ENCODE peak calls at places on chromosomes 3 and 15, in four cellular contexts. Q is fibroblast of lung; O is CD4-positive, alpha-beta T cell; M is lower lobe of right lung. G is an unnamed sample.

GRCh38 chr15:27669641-27670040 is 429.5 kb downstream of the OCA2 start:
- DNase-seq in Q (no peak), O (no peak), M (no peak), G (no peak)

GRCh38 chr3:108410531-108410984 is 99.8 kb downstream of the MYH15 start:
- DNase-seq in Q (no peak), O (no peak), M (peak; percentile 86), G (no peak)

GRCh38 chr3:66469220-66469640 is 31.6 kb downstream of the LRIG1 start:
- DNase-seq in Q (peak; percentile 63), O (no peak), M (no peak), G (no peak)

GRCh38 chr3:148162132-148162531 is 535.6 kb upstream of the AGTR1 start:
- DNase-seq in Q (no peak), O (no peak), M (no peak), G (peak; percentile 27)

GRCh38 chr3:22157848-22158247 is 406.8 kb upstream of the ZNF385D start:
- DNase-seq in Q (no peak), O (no peak), M (no peak), G (no peak)

GRCh38 chr3:196080517-196080841 is 1.4 kb downstream of the TFRC start:
- DNase-seq in Q (no peak), O (no peak), M (no peak), G (peak; percentile 12)

GRCh38 chr3:51799879-51800757 is 21.1 kb upstream of the IQCF6 start:
- DNase-seq in Q (peak; percentile 72), O (peak; percentile 9), M (no peak), G (peak; percentile 88)

GRCh38 chr15:23869391-23869790 is 182.3 kb upstream of the NDN start:
- DNase-seq in Q (peak; percentile 12), O (no peak), M (peak; percentile 58), G (peak; percentile 90)

GRCh38 chr15:40430271-40430805 is 10.4 kb upstream of the BAHD1 start:
- DNase-seq in Q (peak; percentile 32), O (no peak), M (no peak), G (peak; percentile 55)

GRCh38 chr3:153641321-153641720 is 479.3 kb downstream of the RAP2B start:
- DNase-seq in Q (no peak), O (no peak), M (no peak), G (no peak)

GRCh38 chr15:81043568-81044301 is 43.0 kb downstream of the TLNRD1 start:
- DNase-seq in Q (no peak), O (no peak), M (no peak), G (no peak)

GRCh38 chr3:40523781-40524180 is 979 bp upstream of the ZNF621 start:
- DNase-seq in Q (no peak), O (no peak), M (no peak), G (no peak)

GRCh38 chr15:97200161-97200560 is 760.3 kb upstream of the ARRDC4 start:
- DNase-seq in Q (no peak), O (no peak), M (no peak), G (no peak)

GRCh38 chr3:145911016-145911415 is 250.0 kb downstream of the PLOD2 start:
- DNase-seq in Q (no peak), O (no peak), M (no peak), G (no peak)

GRCh38 chr3:54988302-54989022 is 60.6 kb upstream of the LRTM1 start:
- DNase-seq in Q (peak; percentile 85), O (no peak), M (no peak), G (no peak)

GRCh38 chr15:64642875-64643274 is 132.5 kb downstream of the RBPMS2 start:
- DNase-seq in Q (no peak), O (no peak), M (no peak), G (no peak)

GRCh38 chr3:123636431-123636841 is 51.6 kb upstream of the HACD2 start:
- DNase-seq in Q (no peak), O (no peak), M (no peak), G (peak; percentile 79)

GRCh38 chr3:17290894-17291293 is 406.1 kb downstream of the PLCL2 start:
- DNase-seq in Q (no peak), O (no peak), M (no peak), G (no peak)

GRCh38 chr3:105579439-105579838 is 212.7 kb downstream of the ALCAM start:
- DNase-seq in Q (peak; percentile 59), O (no peak), M (no peak), G (no peak)

GRCh38 chr15:52217186-52217585 is 26.0 kb upstream of the GNB5 start:
- DNase-seq in Q (no peak), O (no peak), M (no peak), G (peak; percentile 48)

GRCh38 chr3:135556184-135556583 is 409.3 kb upstream of the PPP2R3A start:
- DNase-seq in Q (no peak), O (no peak), M (no peak), G (no peak)

GRCh38 chr3:9810846-9811245 is 784 bp downstream of the TTLL3 start:
- DNase-seq in Q (no peak), O (no peak), M (no peak), G (no peak)

GRCh38 chr3:183896184-183896583 is 11.5 kb upstream of the PARL start:
- DNase-seq in Q (no peak), O (no peak), M (no peak), G (no peak)

GRCh38 chr3:13262493-13263211 is 157.5 kb downstream of the NUP210 start:
- DNase-seq in Q (no peak), O (no peak), M (no peak), G (no peak)

GRCh38 chr3:13260259-13261103 is 159.6 kb downstream of the NUP210 start:
- DNase-seq in Q (no peak), O (no peak), M (no peak), G (no peak)

GRCh38 chr3:13263770-13264467 is 156.2 kb downstream of the NUP210 start:
- DNase-seq in Q (no peak), O (no peak), M (no peak), G (no peak)

GRCh38 chr3:13261104-13261800 is 158.9 kb downstream of the NUP210 start:
- DNase-seq in Q (no peak), O (no peak), M (no peak), G (no peak)

GRCh38 chr3:13261908-13262307 is 158.2 kb downstream of the NUP210 start:
- DNase-seq in Q (no peak), O (no peak), M (no peak), G (no peak)
- H3K27me3 ChIP-seq in Q (no peaks in the 10 kb centered on the region), O (peaks cover 3% of the 10 kb centered on the region), M (peaks cover 3% of the 10 kb centered on the region), G (no peaks in the 10 kb centered on the region)

GRCh38 chr3:141407043-141407442 is 38.7 kb downstream of the ZBTB38 start:
- DNase-seq in Q (peak; percentile 93), O (no peak), M (no peak), G (no peak)

GRCh38 chr3:141406265-141406664 is 38.0 kb downstream of the ZBTB38 start:
- DNase-seq in Q (no peak), O (no peak), M (no peak), G (no peak)

GRCh38 chr3:141408596-141408995 is 40.3 kb downstream of the ZBTB38 start:
- DNase-seq in Q (no peak), O (no peak), M (no peak), G (no peak)

GRCh38 chr3:141405581-141405980 is 37.3 kb downstream of the ZBTB38 start:
- DNase-seq in Q (peak; percentile 88), O (no peak), M (no peak), G (no peak)

GRCh38 chr3:141407817-141408216 is 39.5 kb downstream of the ZBTB38 start:
- DNase-seq in Q (no peak), O (no peak), M (no peak), G (no peak)
- H3K27ac ChIP-seq in Q (peak overlapping the region; percentile 87), O (no peak overlapping the region), M (no peak overlapping the region), G (no peak overlapping the region)

GRCh38 chr15:71654714-71655174 is 155.6 kb upstream of the NR2E3 start:
- DNase-seq in Q (no peak), O (no peak), M (no peak), G (no peak)
- H3K27me3 ChIP-seq in Q (no peaks in the 10 kb centered on the region), O (no peaks in the 10 kb centered on the region), M (no peaks in the 10 kb centered on the region), G (no peaks in the 10 kb centered on the region)

DNA sequence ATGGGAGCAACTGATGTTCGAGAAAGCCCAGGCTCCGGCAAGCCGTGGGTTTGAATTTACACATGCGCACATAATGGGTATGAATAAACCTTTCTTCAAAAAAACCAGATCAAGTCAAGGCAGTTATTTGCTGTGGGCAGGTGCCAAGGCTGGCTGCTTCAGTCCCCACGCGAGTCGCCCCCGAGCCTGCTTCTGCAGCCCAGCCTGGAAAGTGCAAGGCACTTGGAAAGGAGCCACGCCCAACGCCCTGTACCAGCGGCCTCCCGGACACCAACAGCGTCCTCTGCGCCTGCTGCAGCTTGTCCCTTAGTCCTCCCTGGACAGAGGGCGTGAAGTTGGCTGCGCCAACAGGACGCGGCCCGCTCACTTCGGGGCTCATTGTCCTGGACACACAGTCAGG is 68.9 kb downstream of the KLF15 start:
- DNase-seq in Q (no peak), O (no peak), M (no peak), G (no peak)
- H3K27ac ChIP-seq in Q (no peak overlapping the region), O (no peak overlapping the region), M (no peak overlapping the region), G (no peak overlapping the region)

DNA sequence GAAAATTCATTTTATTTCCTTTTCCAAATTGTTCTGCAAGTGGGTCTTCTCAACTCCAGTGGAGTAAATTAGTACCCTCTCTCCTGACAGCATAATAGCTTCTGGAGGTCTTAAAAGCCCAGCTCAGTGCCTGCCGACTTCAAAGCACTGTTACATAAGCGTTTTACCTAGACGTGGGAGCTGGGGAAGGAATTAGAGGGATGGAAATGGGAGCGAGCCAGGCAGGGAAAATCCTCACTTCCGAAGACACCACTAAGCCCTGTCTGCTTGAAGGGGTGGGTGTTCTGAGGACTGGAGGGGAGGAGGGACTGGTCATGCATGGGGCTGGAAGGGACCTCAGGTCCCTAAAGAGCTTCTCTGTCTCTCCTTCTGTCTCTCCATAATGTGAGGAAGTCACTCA is 77.2 kb upstream of the SLC6A1 start:
- DNase-seq in Q (no peak), O (no peak), M (no peak), G (no peak)
- H3K27me3 ChIP-seq in Q (no peaks in the 10 kb centered on the region), O (peaks cover 17% of the 10 kb centered on the region), M (peaks cover 7% of the 10 kb centered on the region), G (no peaks in the 10 kb centered on the region)

GRCh38 chr3:32480596-32480995 is 22.1 kb downstream of the CMTM6 start:
- DNase-seq in Q (no peak), O (no peak), M (no peak), G (no peak)
- H3K27ac ChIP-seq in Q (no peak overlapping the region), O (no peak overlapping the region), M (no peak overlapping the region), G (no peak overlapping the region)

GRCh38 chr3:195007794-195008193 is 263.2 kb downstream of the XXYLT1 start:
- DNase-seq in Q (no peak), O (no peak), M (no peak), G (no peak)
- H3K27me3 ChIP-seq in Q (peaks cover 13% of the 10 kb centered on the region), O (no peaks in the 10 kb centered on the region), M (no peaks in the 10 kb centered on the region), G (no peaks in the 10 kb centered on the region)

G was measured in mesendoderm.